ENCODE peak calls at places on chromosomes 5 and 9, in five cellular contexts. X is ACHN, B is heart right ventricle, T is neural progenitor cell, A is ureter. J is an unnamed sample.

GRCh38 chr5:131981516-131981915 is 29.9 kb downstream of the ACSL6 start:
- DNase-seq in X (no peak), B (no peak), T (no peak), A (no peak), J (no peak)

GRCh38 chr5:144309265-144309664 is 138.6 kb downstream of the KCTD16 start:
- DNase-seq in X (no peak), B (no peak), T (no peak), A (no peak), J (no peak)

GRCh38 chr5:34656001-34656699 is at the start of gene RAI14:
- DNase-seq in X (peak; percentile 83), B (peak; percentile 76), T (peak; percentile 89), A (peak; percentile 85), J (peak; percentile 89)

GRCh38 chr5:53942724-53943123 is 367.6 kb downstream of the ARL15 start:
- DNase-seq in X (no peak), B (no peak), T (no peak), A (no peak), J (peak; percentile 54)

GRCh38 chr9:130311019-130311773 is 45.6 kb downstream of the HMCN2 start:
- DNase-seq in X (no peak), B (no peak), T (no peak), A (no peak), J (no peak)

GRCh38 chr5:148938535-148938907 is 112.1 kb downstream of the ADRB2 start:
- DNase-seq in X (no peak), B (no peak), T (no peak), A (no peak), J (no peak)

GRCh38 chr9:134570726-134571325 is 70.8 kb upstream of the COL5A1 start:
- DNase-seq in X (no peak), B (no peak), T (no peak), A (peak; percentile 37), J (peak; percentile 13)

GRCh38 chr5:29114331-29114768 is 2076.0 kb upstream of the CDH9 start:
- DNase-seq in X (no peak), B (no peak), T (no peak), A (no peak), J (no peak)

GRCh38 chr9:6931913-6932312 is 174.1 kb downstream of the KDM4C start:
- DNase-seq in X (peak; percentile 47), B (no peak), T (no peak), A (no peak), J (no peak)

GRCh38 chr9:137116728-137117127 is 2.2 kb upstream of the DPP7 start:
- DNase-seq in X (no peak), B (no peak), T (no peak), A (no peak), J (no peak)

GRCh38 chr9:37902804-37903580 is 935 bp downstream of the SLC25A51 start:
- DNase-seq in X (peak; percentile 11), B (no peak), T (no peak), A (no peak), J (no peak)

GRCh38 chr5:148912146-148912545 is 85.7 kb downstream of the ADRB2 start:
- DNase-seq in X (peak; percentile 20), B (no peak), T (no peak), A (no peak), J (no peak)

GRCh38 chr9:125511780-125512179 is 195.2 kb downstream of the MAPKAP1 start:
- DNase-seq in X (no peak), B (no peak), T (peak; percentile 30), A (no peak), J (no peak)

GRCh38 chr9:127194881-127195713 is 69.5 kb upstream of the GARNL3 start:
- DNase-seq in X (peak; percentile 65), B (no peak), T (no peak), A (no peak), J (no peak)

GRCh38 chr9:68704804-68705635 is at the start of gene PIP5K1B:
- DNase-seq in X (peak; percentile 55), B (peak; percentile 76), T (peak; percentile 90), A (peak; percentile 76), J (peak; percentile 35)

GRCh38 chr5:132372122-132372521 is 2.6 kb downstream of the SLC22A5 start:
- DNase-seq in X (no peak), B (no peak), T (no peak), A (no peak), J (no peak)

GRCh38 chr5:39164016-39164415 is 55.3 kb downstream of the FYB1 start:
- DNase-seq in X (no peak), B (no peak), T (no peak), A (no peak), J (no peak)

GRCh38 chr5:180140627-180141006 is 68.4 kb downstream of the RASGEF1C start:
- DNase-seq in X (no peak), B (no peak), T (no peak), A (no peak), J (no peak)

GRCh38 chr5:142104491-142104890 is 4.1 kb upstream of the NDFIP1 start:
- DNase-seq in X (no peak), B (no peak), T (no peak), A (no peak), J (no peak)

GRCh38 chr9:129557192-129558036 is 63.5 kb downstream of the C9orf50 start:
- DNase-seq in X (no peak), B (no peak), T (peak; percentile 98), A (no peak), J (no peak)

GRCh38 chr5:83029912-83030311 is 47.3 kb downstream of the TMEM167A start:
- DNase-seq in X (peak; percentile 2), B (no peak), T (no peak), A (no peak), J (no peak)

GRCh38 chr9:86732514-86732913 is 214.8 kb downstream of the GAS1 start:
- DNase-seq in X (peak; percentile 60), B (no peak), T (no peak), A (no peak), J (peak; percentile 65)

GRCh38 chr5:105872569-105873270 is 1798.0 kb downstream of the EFNA5 start:
- DNase-seq in X (no peak), B (no peak), T (no peak), A (no peak), J (no peak)

GRCh38 chr5:36982146-36982545 is 105.6 kb downstream of the NIPBL start:
- DNase-seq in X (no peak), B (no peak), T (no peak), A (no peak), J (no peak)

GRCh38 chr5:56060276-56061110 is 65.7 kb upstream of the IL6ST start:
- DNase-seq in X (no peak), B (no peak), T (no peak), A (no peak), J (no peak)

GRCh38 chr9:31519424-31519823 is 865.0 kb upstream of the ACO1 start:
- DNase-seq in X (no peak), B (no peak), T (no peak), A (no peak), J (no peak)

GRCh38 chr9:97555164-97555563 is 53.7 kb downstream of the TMOD1 start:
- DNase-seq in X (no peak), B (peak; percentile 74), T (peak; percentile 63), A (peak; percentile 76), J (no peak)

GRCh38 chr5:77428526-77428925 is 63.6 kb downstream of the WDR41 start:
- DNase-seq in X (no peak), B (no peak), T (no peak), A (no peak), J (no peak)

GRCh38 chr5:52844885-52845284 is 57.2 kb downstream of the ITGA1 start:
- DNase-seq in X (no peak), B (no peak), T (no peak), A (no peak), J (no peak)

GRCh38 chr5:10456583-10457562 is 15.2 kb downstream of the ROPN1L start:
- DNase-seq in X (no peak), B (no peak), T (no peak), A (no peak), J (no peak)

GRCh38 chr5:180291234-180291940 is 496 bp downstream of the MAPK9 start:
- DNase-seq in X (no peak), B (peak; percentile 31), T (peak; percentile 40), A (no peak), J (no peak)

GRCh38 chr9:35669331-35670145 is 4.2 kb upstream of the CA9 start:
- DNase-seq in X (peak; percentile 72), B (no peak), T (no peak), A (no peak), J (no peak)

GRCh38 chr5:113237893-113238292 is 196.9 kb downstream of the TSSK1B start:
- DNase-seq in X (no peak), B (no peak), T (no peak), A (no peak), J (no peak)

GRCh38 chr5:119328753-119329602 is 26.8 kb upstream of the TNFAIP8 start:
- DNase-seq in X (no peak), B (no peak), T (no peak), A (no peak), J (no peak)

GRCh38 chr5:80959138-80959537 is 1.0 kb upstream of the RASGRF2 start:
- DNase-seq in X (no peak), B (no peak), T (peak; percentile 16), A (no peak), J (no peak)

GRCh38 chr5:53110156-53110555 is 599 bp upstream of the MOCS2 start:
- DNase-seq in X (no peak), B (no peak), T (no peak), A (no peak), J (no peak)

GRCh38 chr5:124677376-124677998 is 69.0 kb downstream of the ZNF608 start:
- DNase-seq in X (no peak), B (no peak), T (no peak), A (no peak), J (no peak)